ENCODE peak calls at places on chromosomes 11 and 22, in five cellular contexts. J, P, A, E and O are unnamed samples.
A peak's percentile ranks its signal among the peaks of the same experiment; 100 is the strongest.

GRCh38 chr11:121082670-121083069 is 18.4 kb upstream of the TECTA start:
- DNase-seq in P (peak; percentile 48), E (peak; percentile 24), A (no peak), J (no peak), O (no peak)

GRCh38 chr11:102604875-102605274 is 20.3 kb downstream of the MMP20 start:
- DNase-seq in A (no peak), P (no peak), E (no peak), J (no peak), O (no peak)

GRCh38 chr11:4865855-4866254 is 15.8 kb upstream of the OR51T1 start:
- DNase-seq in E (no peak), A (no peak), P (no peak), J (no peak), O (no peak)

GRCh38 chr22:18035740-18036139 is 11.4 kb upstream of the MICAL3 start:
- DNase-seq in P (no peak), E (no peak), A (no peak), J (no peak), O (no peak)

GRCh38 chr11:105193260-105193659 is 53.7 kb upstream of the CARD18 start:
- DNase-seq in J (no peak), A (no peak), E (no peak), P (no peak), O (no peak)

GRCh38 chr11:115439385-115439784 is 64.8 kb downstream of the CADM1 start:
- DNase-seq in J (no peak), P (no peak), A (no peak), E (no peak), O (no peak)

GRCh38 chr22:24411256-24412004 is 16.0 kb upstream of the ADORA2A start:
- DNase-seq in J (no peak), P (no peak), A (no peak), E (no peak), O (no peak)

GRCh38 chr11:72493426-72494108 is 59.2 kb upstream of the CLPB start:
- DNase-seq in A (no peak), P (no peak), E (no peak), J (no peak), O (no peak)

GRCh38 chr11:48107188-48107704 is 109.4 kb upstream of the OR4B1 start:
- DNase-seq in P (no peak), A (peak; percentile 65), J (peak; percentile 68), E (no peak), O (no peak)

GRCh38 chr11:31477528-31478255 is 31.7 kb downstream of the IMMP1L start:
- DNase-seq in E (no peak), J (no peak), P (no peak), A (no peak), O (no peak)

GRCh38 chr11:17719940-17720795 is 797 bp downstream of the MYOD1 start:
- DNase-seq in E (peak; percentile 20), J (no peak), P (no peak), A (no peak), O (no peak)

GRCh38 chr22:30749272-30749671 is 54.6 kb downstream of the OSBP2 start:
- DNase-seq in E (no peak), J (no peak), A (no peak), P (no peak), O (no peak)

GRCh38 chr11:108983621-108984020 is 318.8 kb downstream of the DDX10 start:
- DNase-seq in J (no peak), E (no peak), P (no peak), A (no peak), O (no peak)

GRCh38 chr11:19905280-19905853 is 192.7 kb downstream of the NAV2 start:
- DNase-seq in P (no peak), E (peak; percentile 71), J (no peak), A (no peak), O (no peak)

GRCh38 chr11:65773784-65774411 is 6.9 kb downstream of the AP5B1 start:
- DNase-seq in J (peak; percentile 10), A (no peak), E (no peak), P (no peak), O (no peak)

GRCh38 chr11:61187505-61188130 is 15.7 kb upstream of the PGA3 start:
- DNase-seq in A (peak; percentile 95), J (peak; percentile 82), P (peak; percentile 70), E (peak; percentile 85), O (peak; percentile 71)

GRCh38 chr11:44261800-44262591 is 47.9 kb downstream of the ALX4 start:
- DNase-seq in P (no peak), A (no peak), J (no peak), E (no peak), O (no peak)

GRCh38 chr11:78981153-78981552 is 406.5 kb upstream of the NARS2 start:
- DNase-seq in E (no peak), A (no peak), P (no peak), J (no peak), O (no peak)

GRCh38 chr11:70095541-70096252 is 17.6 kb downstream of the ANO1 start:
- DNase-seq in P (no peak), J (no peak), E (no peak), A (no peak), O (no peak)

GRCh38 chr11:45455536-45455935 is 169.4 kb upstream of the SYT13 start:
- DNase-seq in A (no peak), E (peak; percentile 59), P (no peak), J (no peak), O (no peak)

GRCh38 chr11:118164885-118165284 is 11.6 kb downstream of the SCN2B start:
- DNase-seq in A (no peak), J (no peak), P (no peak), E (no peak), O (no peak)

GRCh38 chr11:118055966-118056365 is 20.9 kb upstream of the TMPRSS4 start:
- DNase-seq in P (no peak), J (no peak), A (no peak), E (no peak), O (no peak)

GRCh38 chr11:128290106-128290840 is 297.1 kb downstream of the ETS1 start:
- DNase-seq in A (peak; percentile 87), J (peak; percentile 77), P (peak; percentile 23), E (peak; percentile 91), O (peak; percentile 47)

GRCh38 chr11:61794579-61794978 is 1.9 kb downstream of the FEN1 start:
- DNase-seq in A (no peak), P (no peak), J (no peak), E (no peak), O (no peak)

GRCh38 chr22:37843746-37844089 is 416 bp downstream of the ANKRD54 start:
- DNase-seq in A (peak; percentile 62), P (peak; percentile 56), E (no peak), J (peak; percentile 68), O (peak; percentile 67)

GRCh38 chr11:113014731-113015455 is 53.7 kb downstream of the NCAM1 start:
- DNase-seq in A (no peak), J (no peak), P (no peak), E (peak; percentile 8), O (peak; percentile 26)

GRCh38 chr11:65417702-65418430 is 4.7 kb upstream of the NEAT1 start:
- DNase-seq in E (peak; percentile 39), A (peak; percentile 77), P (no peak), J (no peak), O (peak; percentile 76)

DNA sequence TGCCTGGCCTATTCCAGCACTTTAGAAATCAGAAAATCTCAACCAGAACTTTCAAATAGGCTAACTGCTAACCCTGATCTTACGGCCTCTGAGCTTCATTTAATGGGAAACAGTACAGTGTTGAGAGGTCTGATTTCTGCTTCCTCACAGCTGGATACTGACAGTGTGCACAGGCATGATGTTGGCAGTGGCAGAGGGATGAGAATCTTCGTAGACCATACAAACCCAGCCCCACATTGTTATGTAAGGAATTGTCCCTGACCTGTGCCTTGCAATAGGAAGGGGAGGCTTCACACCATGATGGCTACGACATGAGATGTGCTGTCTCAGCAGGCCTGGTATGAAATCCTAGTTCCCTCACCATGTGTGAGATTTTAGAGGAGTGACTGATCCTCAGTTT is 49.0 kb downstream of the CD44 start:
- DNase-seq in A (no peak), J (no peak), P (no peak), E (no peak), O (no peak)
- TF ChIP-seq CTCF in A (no peak), J (no peak), P (no peak), E (no peak), O (no peak)

DNA sequence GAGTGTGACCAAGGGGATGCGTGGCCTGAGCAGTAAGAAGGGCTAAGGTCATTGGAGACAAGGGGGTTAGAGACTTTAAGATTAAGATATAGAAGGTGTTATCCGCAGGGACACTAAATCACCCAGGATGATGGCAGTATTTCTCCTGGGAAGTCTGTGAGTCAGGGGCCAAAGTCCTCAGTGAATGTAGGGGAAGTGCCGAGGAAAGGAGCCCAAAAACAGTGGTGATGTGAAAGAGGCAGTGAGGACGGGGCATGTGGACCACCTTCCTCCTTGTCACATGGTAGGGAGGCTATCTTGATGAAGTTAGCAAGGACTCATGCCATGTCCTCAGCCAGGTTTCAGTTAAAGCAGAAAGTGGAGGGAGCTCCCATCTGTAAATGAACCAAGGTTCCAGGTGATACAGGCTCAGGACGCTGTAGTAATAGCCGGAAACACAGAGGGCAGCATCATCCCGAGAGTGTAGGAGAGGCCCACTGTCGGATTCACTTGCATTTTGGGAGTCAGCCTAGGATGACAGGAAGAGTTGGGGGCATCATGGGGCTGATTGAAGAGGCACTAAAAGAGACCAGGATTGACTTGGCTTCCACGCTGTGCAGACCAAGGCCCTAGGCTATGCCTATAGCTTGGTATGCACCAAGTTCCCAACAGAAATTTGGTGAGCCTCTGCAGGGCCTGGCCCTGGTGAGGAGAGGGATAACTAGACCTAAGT is 33.5 kb downstream of the WEE1 start:
- DNase-seq in J (no peak), E (no peak), A (no peak), P (no peak), O (no peak)
- TF ChIP-seq CTCF in J (no peak), E (no peak), A (no peak), P (peak; percentile 20), O (no peak)

GRCh38 chr11:76835928-76836612 is 24.6 kb upstream of the ACER3 start:
- DNase-seq in E (peak; percentile 82), A (no peak), J (no peak), P (no peak), O (no peak)

GRCh38 chr11:76837696-76838421 is 22.9 kb upstream of the ACER3 start:
- DNase-seq in J (no peak), E (no peak), P (no peak), A (no peak), O (no peak)

GRCh38 chr11:76839326-76839725 is 21.4 kb upstream of the ACER3 start:
- DNase-seq in J (no peak), A (no peak), P (no peak), E (no peak), O (no peak)

GRCh38 chr11:76836613-76837291 is 24.0 kb upstream of the ACER3 start:
- DNase-seq in J (no peak), A (no peak), E (no peak), P (no peak), O (no peak)

GRCh38 chr11:76838422-76839068 is 22.2 kb upstream of the ACER3 start:
- DNase-seq in A (no peak), P (no peak), E (peak; percentile 57), J (no peak), O (peak; percentile 32)
- TF ChIP-seq CTCF in A (no peak), P (peak; percentile 38), E (peak; percentile 61), J (no peak), O (no peak)

GRCh38 chr22:43275545-43275981 is 67.6 kb downstream of the SCUBE1 start:
- DNase-seq in P (no peak), A (no peak), J (no peak), E (peak; percentile 72), O (no peak)

GRCh38 chr22:43272301-43272700 is 70.9 kb downstream of the SCUBE1 start:
- DNase-seq in A (no peak), E (no peak), J (no peak), P (no peak), O (no peak)

GRCh38 chr22:43274595-43275240 is 68.5 kb downstream of the SCUBE1 start:
- DNase-seq in J (no peak), A (no peak), E (no peak), P (no peak), O (no peak)

GRCh38 chr22:43272869-43273318 is 70.3 kb downstream of the SCUBE1 start:
- DNase-seq in A (no peak), P (no peak), J (no peak), E (no peak), O (peak; percentile 66)

GRCh38 chr22:43273902-43274484 is 69.2 kb downstream of the SCUBE1 start:
- DNase-seq in A (peak; percentile 42), J (peak; percentile 84), E (peak; percentile 71), P (peak; percentile 49), O (no peak)
- TF ChIP-seq CTCF in A (peak; percentile 75), J (peak; percentile 79), E (peak; percentile 78), P (peak; percentile 78), O (peak; percentile 23)